ENCODE peak calls at places on chromosome 11, in ten cellular contexts. E is HAP-1; R is tibial nerve; M is colonic mucosa; X is Peyer's patch; Z is CD8-positive, alpha-beta memory T cell; I is CD4-positive, CD25-positive, alpha-beta regulatory T cell; Q is mucosa of descending colon; D is IMR-90; N is vagina. S is an unnamed sample. For H3K4me1, the result is how much of the 10 kb centered on the place peaks cover.

GRCh38 chr11:78085972-78086371 is 6.3 kb upstream of the NDUFC2 start:
- DNase-seq in E (no peak), R (no peak), M (no peak), X (no peak), Z (no peak), I (no peak), Q (no peak), D (no peak), N (no peak), S (no peak)

GRCh38 chr11:75771646-75772410 is 3.2 kb downstream of the DGAT2 start:
- DNase-seq in E (no peak), R (no peak), M (no peak), X (no peak), Z (no peak), I (no peak), Q (peak), D (peak), N (no peak), S (no peak)

GRCh38 chr11:28860898-28861297 is 752.7 kb downstream of the METTL15 start:
- DNase-seq in E (no peak), R (no peak), M (no peak), X (no peak), Z (no peak), I (no peak), Q (no peak), D (peak), N (no peak), S (no peak)

GRCh38 chr11:25961539-25961938 is 370.4 kb upstream of the ANO3 start:
- DNase-seq in E (no peak), R (no peak), M (no peak), X (no peak), Z (no peak), I (no peak), Q (no peak), D (no peak), N (no peak), S (no peak)

GRCh38 chr11:72144807-72145565 is 9.5 kb downstream of the FOLR3 start:
- DNase-seq in E (no peak), R (no peak), M (no peak), X (no peak), Z (no peak), I (no peak), Q (no peak), D (peak), N (no peak), S (no peak)

GRCh38 chr11:94148189-94148588 is 19.5 kb downstream of the PANX1 start:
- DNase-seq in E (no peak), R (no peak), M (no peak), X (no peak), Z (no peak), I (no peak), Q (no peak), D (no peak), N (peak), S (no peak)

GRCh38 chr11:834371-835316 is 1.9 kb downstream of the CD151 start:
- DNase-seq in E (no peak), R (no peak), M (peak), X (no peak), Z (no peak), I (no peak), Q (peak), D (peak), N (no peak), S (peak)

GRCh38 chr11:114183041-114183511 is 113.1 kb upstream of the NNMT start:
- DNase-seq in E (no peak), R (no peak), M (no peak), X (peak), Z (peak), I (peak), Q (peak), D (no peak), N (peak), S (no peak)

GRCh38 chr11:108432783-108433182 is 34.5 kb downstream of the C11orf65 start:
- DNase-seq in E (no peak), R (no peak), M (no peak), X (no peak), Z (no peak), I (no peak), Q (no peak), D (peak), N (no peak), S (no peak)

GRCh38 chr11:2847511-2847910 is 38.1 kb downstream of the CDKN1C start:
- DNase-seq in E (no peak), R (no peak), M (no peak), X (no peak), Z (no peak), I (no peak), Q (no peak), D (no peak), N (no peak), S (no peak)

GRCh38 chr11:115217726-115218311 is 286.4 kb downstream of the CADM1 start:
- DNase-seq in E (no peak), R (no peak), M (no peak), X (no peak), Z (no peak), I (no peak), Q (no peak), D (no peak), N (no peak), S (no peak)

GRCh38 chr11:11171854-11172253 is 181.2 kb downstream of the CSNK2A3 start:
- DNase-seq in E (no peak), R (no peak), M (no peak), X (no peak), Z (peak), I (no peak), Q (no peak), D (no peak), N (peak), S (no peak)

GRCh38 chr11:123577081-123577598 is 77.3 kb downstream of the SCN3B start:
- DNase-seq in E (peak), R (peak), M (peak), X (peak), Z (peak), I (peak), Q (peak), D (peak), N (no peak), S (peak)

DNA sequence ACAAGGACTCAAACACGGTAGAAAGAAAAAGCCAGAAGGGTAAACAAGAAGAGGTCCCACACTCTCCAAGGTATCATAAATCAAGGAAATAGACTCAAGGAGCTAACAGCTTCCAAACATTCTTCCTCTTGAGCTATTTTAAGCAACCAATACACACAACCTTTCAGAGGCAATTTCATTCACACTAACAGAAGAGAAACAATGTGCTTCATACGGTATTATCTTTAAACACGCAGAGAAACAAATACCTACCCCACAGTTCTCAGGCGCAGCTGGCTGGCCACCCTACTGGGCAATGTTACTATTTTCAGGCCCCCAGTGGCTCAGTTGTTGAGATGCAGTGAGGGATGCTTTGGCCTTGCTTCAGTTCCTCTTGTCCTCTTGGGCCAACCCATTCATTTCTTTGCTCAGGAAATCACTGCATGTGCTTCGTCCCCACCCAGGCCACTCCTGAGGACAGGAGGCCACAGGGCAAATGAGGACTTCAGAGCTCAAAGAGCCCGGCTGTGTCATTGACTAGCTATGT is 15.7 kb downstream of the ABTB2 start:
- DNase-seq in E (no peak), R (peak), M (peak), X (no peak), Z (no peak), I (no peak), Q (peak), D (peak), N (no peak), S (no peak)
- H3K4me1 ChIP-seq in E (under half), R (under half), M (under half), X (under half), Z (under half), I (under half), Q (under half), D (under half), N (under half), S (under half)

DNA sequence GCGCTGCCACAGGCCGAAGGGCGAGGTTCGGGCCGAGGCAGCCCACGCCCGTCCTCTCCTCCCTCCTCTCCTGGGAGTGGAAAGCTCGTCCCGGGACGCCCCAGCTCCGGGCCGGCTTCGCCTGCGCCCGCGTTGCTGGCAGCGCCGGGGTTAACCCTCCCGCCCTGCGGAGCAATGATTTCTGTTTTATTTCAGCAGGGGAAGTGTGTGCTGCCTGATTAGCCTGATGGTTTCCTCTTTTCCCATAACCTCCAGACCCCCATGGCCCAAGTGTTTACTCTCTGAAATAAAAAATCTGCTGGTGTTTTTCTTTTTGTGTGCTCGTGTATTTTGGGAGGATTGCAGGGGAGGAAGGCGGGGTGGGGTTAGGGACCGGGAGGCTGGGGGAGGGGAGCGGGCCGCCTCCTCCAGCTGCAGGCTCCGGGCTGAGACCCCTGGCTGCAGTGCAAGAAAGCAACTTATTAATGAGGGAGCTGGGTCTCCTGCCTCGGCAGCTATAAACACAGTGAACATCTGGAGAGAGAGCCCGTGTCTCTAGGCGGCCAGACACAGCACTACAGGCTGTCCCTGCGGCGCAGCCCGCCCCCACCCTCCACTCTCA is 38.6 kb downstream of the ETS1 start:
- DNase-seq in E (no peak), R (peak), M (peak), X (peak), Z (no peak), I (no peak), Q (peak), D (peak), N (peak), S (no peak)
- H3K4me1 ChIP-seq in E (under half), R (under half), M (under half), X (under half), Z (half or more), I (half or more), Q (under half), D (under half), N (under half), S (under half)

GRCh38 chr11:124751741-124752470 is at the start of gene VSIG2:
- DNase-seq in E (no peak), R (no peak), M (peak), X (no peak), Z (no peak), I (no peak), Q (peak), D (no peak), N (no peak), S (peak)

GRCh38 chr11:124751391-124751740 is 689 bp downstream of the VSIG2 start:
- DNase-seq in E (no peak), R (no peak), M (no peak), X (no peak), Z (no peak), I (no peak), Q (peak), D (no peak), N (no peak), S (peak)

GRCh38 chr11:124748481-124749338 is 3.3 kb downstream of the VSIG2 start:
- DNase-seq in E (no peak), R (no peak), M (peak), X (no peak), Z (no peak), I (no peak), Q (peak), D (peak), N (peak), S (no peak)

GRCh38 chr11:124748100-124748418 is 4.0 kb downstream of the VSIG2 start:
- DNase-seq in E (no peak), R (no peak), M (no peak), X (no peak), Z (no peak), I (no peak), Q (no peak), D (no peak), N (no peak), S (no peak)

DNA sequence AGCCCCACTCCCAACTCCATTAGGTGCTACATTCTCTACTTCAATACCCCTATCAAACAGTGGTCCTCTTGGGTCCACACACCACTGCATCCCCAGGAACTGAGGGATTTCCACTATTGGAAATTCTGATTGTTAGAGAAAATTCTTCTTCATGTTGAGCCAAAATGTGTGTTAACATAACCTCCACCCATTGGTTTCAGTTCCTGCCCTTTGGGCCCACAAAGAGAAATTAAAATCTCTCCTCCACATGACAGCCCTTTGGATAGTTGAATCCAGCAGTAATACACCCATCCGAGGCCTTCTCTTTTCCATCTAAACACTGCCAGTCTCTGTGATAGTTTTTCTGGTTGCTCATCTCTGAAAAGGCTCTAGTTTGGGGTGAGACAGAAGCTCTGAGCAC is 2.1 kb downstream of the VSIG2 start:
- DNase-seq in E (no peak), R (no peak), M (no peak), X (no peak), Z (no peak), I (no peak), Q (no peak), D (no peak), N (no peak), S (no peak)
- H3K4me1 ChIP-seq in E (under half), R (under half), M (under half), X (under half), Z (under half), I (under half), Q (under half), D (under half), N (under half), S (under half)

DNA sequence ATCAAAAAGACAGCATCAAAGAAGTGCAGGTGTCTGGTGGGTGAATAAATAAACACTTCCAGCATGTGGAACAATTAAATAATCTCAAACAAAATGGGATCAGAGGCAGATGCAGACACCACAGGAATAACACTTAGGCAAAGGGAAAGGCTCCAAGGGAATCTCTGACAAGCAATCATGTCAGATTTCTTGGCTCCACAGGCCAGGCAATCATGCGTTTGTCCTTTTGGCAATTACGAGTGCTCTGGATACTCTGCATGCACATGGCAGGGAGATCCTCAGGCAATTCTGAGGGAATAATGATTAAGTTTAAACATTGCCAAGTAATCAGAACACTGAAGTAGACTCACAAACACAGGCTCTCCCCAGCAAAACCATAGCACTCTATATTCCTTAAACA is 403.4 kb upstream of the LUZP2 start:
- DNase-seq in E (no peak), R (no peak), M (no peak), X (no peak), Z (no peak), I (no peak), Q (no peak), D (no peak), N (no peak), S (no peak)
- H3K4me1 ChIP-seq in E (under half), R (under half), M (under half), X (under half), Z (under half), I (under half), Q (under half), D (under half), N (under half), S (under half)

S was measured in H9.